ENCODE peak calls at places on chromosomes 7 and 10, in ten cellular contexts. One of them, this sample, is unnamed.

GRCh38 chr10:68471063-68471585 is 649 bp downstream of the DNA2 start:
- DNase-seq in EL: peak
- DNase-seq in AG20443: no peak
- DNase-seq in left ventricle myocardium inferior: no peak
- DNase-seq in PC-3: peak
- DNase-seq in naive thymus-derived CD4-positive, alpha-beta T cell: no peak
- DNase-seq in SK-N-MC: no peak
- DNase-seq in cerebellar cortex: no peak
- DNase-seq in HAP-1: no peak
- DNase-seq in KG1: peak
- DNase-seq in this sample: no peak

GRCh38 chr10:58209669-58210068 is 58.0 kb downstream of the IPMK start:
- DNase-seq in EL: peak
- DNase-seq in AG20443: no peak
- DNase-seq in left ventricle myocardium inferior: peak
- DNase-seq in KG1: no peak
- DNase-seq in HAP-1: no peak
- DNase-seq in PC-3: no peak
- DNase-seq in cerebellar cortex: no peak
- DNase-seq in naive thymus-derived CD4-positive, alpha-beta T cell: no peak
- DNase-seq in SK-N-MC: no peak
- DNase-seq in this sample: no peak

GRCh38 chr10:96831867-96832720 is at the start of gene LCOR:
- DNase-seq in left ventricle myocardium inferior: peak
- DNase-seq in EL: peak
- DNase-seq in cerebellar cortex: peak
- DNase-seq in AG20443: peak
- DNase-seq in SK-N-MC: no peak
- DNase-seq in HAP-1: peak
- DNase-seq in PC-3: peak
- DNase-seq in naive thymus-derived CD4-positive, alpha-beta T cell: peak
- DNase-seq in KG1: peak
- DNase-seq in this sample: peak

GRCh38 chr7:151624246-151624928 is 104.7 kb upstream of the RHEB start:
- DNase-seq in left ventricle myocardium inferior: no peak
- DNase-seq in AG20443: no peak
- DNase-seq in naive thymus-derived CD4-positive, alpha-beta T cell: no peak
- DNase-seq in KG1: no peak
- DNase-seq in EL: no peak
- DNase-seq in cerebellar cortex: no peak
- DNase-seq in SK-N-MC: no peak
- DNase-seq in PC-3: no peak
- DNase-seq in HAP-1: no peak
- DNase-seq in this sample: no peak

GRCh38 chr7:103632972-103633371 is 187.0 kb upstream of the SLC26A5 start:
- DNase-seq in left ventricle myocardium inferior: no peak
- DNase-seq in HAP-1: no peak
- DNase-seq in EL: peak
- DNase-seq in KG1: no peak
- DNase-seq in PC-3: peak
- DNase-seq in AG20443: no peak
- DNase-seq in naive thymus-derived CD4-positive, alpha-beta T cell: no peak
- DNase-seq in cerebellar cortex: no peak
- DNase-seq in SK-N-MC: no peak
- DNase-seq in this sample: no peak

GRCh38 chr7:11170160-11170559 is 196.5 kb downstream of the PHF14 start:
- DNase-seq in HAP-1: no peak
- DNase-seq in SK-N-MC: peak
- DNase-seq in KG1: no peak
- DNase-seq in left ventricle myocardium inferior: no peak
- DNase-seq in naive thymus-derived CD4-positive, alpha-beta T cell: no peak
- DNase-seq in PC-3: no peak
- DNase-seq in AG20443: no peak
- DNase-seq in EL: no peak
- DNase-seq in cerebellar cortex: peak
- DNase-seq in this sample: no peak

GRCh38 chr10:133318494-133319127 is 9.9 kb downstream of the ZNF511 start:
- DNase-seq in PC-3: peak
- DNase-seq in AG20443: peak
- DNase-seq in left ventricle myocardium inferior: peak
- DNase-seq in cerebellar cortex: peak
- DNase-seq in KG1: peak
- DNase-seq in EL: peak
- DNase-seq in HAP-1: peak
- DNase-seq in SK-N-MC: no peak
- DNase-seq in naive thymus-derived CD4-positive, alpha-beta T cell: peak
- DNase-seq in this sample: no peak

GRCh38 chr10:84135836-84136235 is 3.5 kb upstream of the GHITM start:
- DNase-seq in naive thymus-derived CD4-positive, alpha-beta T cell: no peak
- DNase-seq in KG1: no peak
- DNase-seq in AG20443: no peak
- DNase-seq in EL: no peak
- DNase-seq in SK-N-MC: no peak
- DNase-seq in left ventricle myocardium inferior: no peak
- DNase-seq in cerebellar cortex: no peak
- DNase-seq in PC-3: peak
- DNase-seq in HAP-1: peak
- DNase-seq in this sample: no peak

GRCh38 chr10:96670786-96671185 is 49.5 kb downstream of the PIK3AP1 start:
- DNase-seq in PC-3: peak
- DNase-seq in HAP-1: no peak
- DNase-seq in naive thymus-derived CD4-positive, alpha-beta T cell: no peak
- DNase-seq in cerebellar cortex: no peak
- DNase-seq in AG20443: no peak
- DNase-seq in EL: no peak
- DNase-seq in left ventricle myocardium inferior: no peak
- DNase-seq in KG1: no peak
- DNase-seq in SK-N-MC: no peak
- DNase-seq in this sample: no peak

GRCh38 chr10:94902570-94902969 is 35.9 kb upstream of the CYP2C9 start:
- DNase-seq in AG20443: no peak
- DNase-seq in HAP-1: no peak
- DNase-seq in SK-N-MC: no peak
- DNase-seq in naive thymus-derived CD4-positive, alpha-beta T cell: no peak
- DNase-seq in cerebellar cortex: no peak
- DNase-seq in left ventricle myocardium inferior: no peak
- DNase-seq in KG1: no peak
- DNase-seq in PC-3: no peak
- DNase-seq in EL: no peak
- DNase-seq in this sample: no peak

GRCh38 chr10:30384791-30385201 is 35.7 kb upstream of the MTPAP start:
- DNase-seq in EL: peak
- DNase-seq in SK-N-MC: no peak
- DNase-seq in left ventricle myocardium inferior: no peak
- DNase-seq in naive thymus-derived CD4-positive, alpha-beta T cell: no peak
- DNase-seq in AG20443: peak
- DNase-seq in KG1: no peak
- DNase-seq in HAP-1: peak
- DNase-seq in PC-3: peak
- DNase-seq in cerebellar cortex: peak
- DNase-seq in this sample: no peak

GRCh38 chr10:103967433-103968142 is 648 bp downstream of the SLK start:
- DNase-seq in SK-N-MC: no peak
- DNase-seq in HAP-1: peak
- DNase-seq in naive thymus-derived CD4-positive, alpha-beta T cell: peak
- DNase-seq in AG20443: peak
- DNase-seq in cerebellar cortex: peak
- DNase-seq in KG1: no peak
- DNase-seq in left ventricle myocardium inferior: no peak
- DNase-seq in EL: peak
- DNase-seq in PC-3: peak
- DNase-seq in this sample: peak

GRCh38 chr10:96072673-96073072 is 29.3 kb downstream of the CCNJ start:
- DNase-seq in SK-N-MC: no peak
- DNase-seq in PC-3: no peak
- DNase-seq in left ventricle myocardium inferior: no peak
- DNase-seq in EL: peak
- DNase-seq in KG1: no peak
- DNase-seq in HAP-1: no peak
- DNase-seq in cerebellar cortex: no peak
- DNase-seq in naive thymus-derived CD4-positive, alpha-beta T cell: no peak
- DNase-seq in AG20443: no peak
- DNase-seq in this sample: no peak

GRCh38 chr7:44323381-44324203 is 1.8 kb downstream of the CAMK2B start:
- DNase-seq in naive thymus-derived CD4-positive, alpha-beta T cell: no peak
- DNase-seq in EL: no peak
- DNase-seq in KG1: no peak
- DNase-seq in AG20443: no peak
- DNase-seq in cerebellar cortex: peak
- DNase-seq in SK-N-MC: no peak
- DNase-seq in PC-3: no peak
- DNase-seq in HAP-1: no peak
- DNase-seq in left ventricle myocardium inferior: no peak
- DNase-seq in this sample: no peak

GRCh38 chr7:29038463-29038862 is 80.3 kb upstream of the TRIL start:
- DNase-seq in SK-N-MC: no peak
- DNase-seq in HAP-1: no peak
- DNase-seq in EL: peak
- DNase-seq in AG20443: no peak
- DNase-seq in left ventricle myocardium inferior: no peak
- DNase-seq in cerebellar cortex: no peak
- DNase-seq in KG1: no peak
- DNase-seq in PC-3: peak
- DNase-seq in naive thymus-derived CD4-positive, alpha-beta T cell: no peak
- DNase-seq in this sample: no peak

GRCh38 chr7:133258174-133258573 is 5.3 kb downstream of the EXOC4 start:
- DNase-seq in naive thymus-derived CD4-positive, alpha-beta T cell: no peak
- DNase-seq in EL: no peak
- DNase-seq in left ventricle myocardium inferior: no peak
- DNase-seq in PC-3: no peak
- DNase-seq in HAP-1: no peak
- DNase-seq in SK-N-MC: no peak
- DNase-seq in KG1: no peak
- DNase-seq in AG20443: no peak
- DNase-seq in cerebellar cortex: no peak
- DNase-seq in this sample: no peak

GRCh38 chr10:3668276-3668960 is 116.6 kb downstream of the KLF6 start:
- DNase-seq in cerebellar cortex: no peak
- DNase-seq in left ventricle myocardium inferior: no peak
- DNase-seq in HAP-1: no peak
- DNase-seq in EL: peak
- DNase-seq in KG1: no peak
- DNase-seq in PC-3: no peak
- DNase-seq in naive thymus-derived CD4-positive, alpha-beta T cell: peak
- DNase-seq in SK-N-MC: no peak
- DNase-seq in AG20443: no peak
- DNase-seq in this sample: peak

GRCh38 chr10:6574777-6575176 is 5.3 kb downstream of the PRKCQ start:
- DNase-seq in cerebellar cortex: no peak
- DNase-seq in KG1: no peak
- DNase-seq in left ventricle myocardium inferior: no peak
- DNase-seq in naive thymus-derived CD4-positive, alpha-beta T cell: no peak
- DNase-seq in HAP-1: no peak
- DNase-seq in AG20443: no peak
- DNase-seq in EL: no peak
- DNase-seq in PC-3: no peak
- DNase-seq in SK-N-MC: no peak
- DNase-seq in this sample: no peak

GRCh38 chr10:61612009-61612408 is 50.7 kb upstream of the CABCOCO1 start:
- DNase-seq in left ventricle myocardium inferior: no peak
- DNase-seq in naive thymus-derived CD4-positive, alpha-beta T cell: no peak
- DNase-seq in AG20443: no peak
- DNase-seq in KG1: no peak
- DNase-seq in SK-N-MC: no peak
- DNase-seq in EL: no peak
- DNase-seq in cerebellar cortex: no peak
- DNase-seq in PC-3: no peak
- DNase-seq in HAP-1: no peak
- DNase-seq in this sample: peak

GRCh38 chr10:13649844-13650520 is 63.2 kb downstream of the PRPF18 start:
- DNase-seq in SK-N-MC: no peak
- DNase-seq in HAP-1: no peak
- DNase-seq in EL: no peak
- DNase-seq in left ventricle myocardium inferior: no peak
- DNase-seq in AG20443: no peak
- DNase-seq in PC-3: no peak
- DNase-seq in KG1: no peak
- DNase-seq in cerebellar cortex: no peak
- DNase-seq in naive thymus-derived CD4-positive, alpha-beta T cell: no peak
- DNase-seq in this sample: no peak

GRCh38 chr10:3893904-3894563 is 109.0 kb upstream of the KLF6 start:
- DNase-seq in EL: no peak
- DNase-seq in naive thymus-derived CD4-positive, alpha-beta T cell: no peak
- DNase-seq in KG1: no peak
- DNase-seq in HAP-1: no peak
- DNase-seq in left ventricle myocardium inferior: no peak
- DNase-seq in PC-3: no peak
- DNase-seq in SK-N-MC: no peak
- DNase-seq in AG20443: no peak
- DNase-seq in cerebellar cortex: no peak
- DNase-seq in this sample: no peak

GRCh38 chr10:123913688-123914268 is 22.2 kb upstream of the CPXM2 start:
- DNase-seq in EL: peak
- DNase-seq in KG1: peak
- DNase-seq in HAP-1: no peak
- DNase-seq in PC-3: no peak
- DNase-seq in SK-N-MC: no peak
- DNase-seq in AG20443: no peak
- DNase-seq in cerebellar cortex: no peak
- DNase-seq in left ventricle myocardium inferior: no peak
- DNase-seq in naive thymus-derived CD4-positive, alpha-beta T cell: no peak
- DNase-seq in this sample: no peak

GRCh38 chr10:122149138-122149606 is 121.9 kb upstream of the BTBD16 start:
- DNase-seq in AG20443: peak
- DNase-seq in PC-3: no peak
- DNase-seq in EL: no peak
- DNase-seq in cerebellar cortex: no peak
- DNase-seq in SK-N-MC: no peak
- DNase-seq in HAP-1: no peak
- DNase-seq in KG1: no peak
- DNase-seq in left ventricle myocardium inferior: peak
- DNase-seq in naive thymus-derived CD4-positive, alpha-beta T cell: no peak
- DNase-seq in this sample: no peak

GRCh38 chr7:137928626-137929025 is 73.3 kb downstream of the CREB3L2 start:
- DNase-seq in HAP-1: no peak
- DNase-seq in cerebellar cortex: no peak
- DNase-seq in KG1: no peak
- DNase-seq in SK-N-MC: no peak
- DNase-seq in left ventricle myocardium inferior: no peak
- DNase-seq in PC-3: no peak
- DNase-seq in EL: no peak
- DNase-seq in naive thymus-derived CD4-positive, alpha-beta T cell: no peak
- DNase-seq in AG20443: no peak
- DNase-seq in this sample: no peak

GRCh38 chr10:3886666-3887251 is 101.8 kb upstream of the KLF6 start:
- DNase-seq in AG20443: peak
- DNase-seq in HAP-1: no peak
- DNase-seq in PC-3: peak
- DNase-seq in EL: peak
- DNase-seq in left ventricle myocardium inferior: no peak
- DNase-seq in naive thymus-derived CD4-positive, alpha-beta T cell: no peak
- DNase-seq in SK-N-MC: no peak
- DNase-seq in cerebellar cortex: peak
- DNase-seq in KG1: no peak
- DNase-seq in this sample: no peak

GRCh38 chr10:33238643-33239042 is 95.8 kb downstream of the NRP1 start:
- DNase-seq in naive thymus-derived CD4-positive, alpha-beta T cell: no peak
- DNase-seq in HAP-1: no peak
- DNase-seq in SK-N-MC: no peak
- DNase-seq in AG20443: peak
- DNase-seq in KG1: no peak
- DNase-seq in PC-3: peak
- DNase-seq in cerebellar cortex: no peak
- DNase-seq in EL: peak
- DNase-seq in left ventricle myocardium inferior: no peak
- DNase-seq in this sample: no peak

GRCh38 chr10:89478739-89479116 is 56.7 kb downstream of the SLC16A12 start:
- DNase-seq in EL: no peak
- DNase-seq in SK-N-MC: no peak
- DNase-seq in cerebellar cortex: no peak
- DNase-seq in HAP-1: no peak
- DNase-seq in KG1: no peak
- DNase-seq in naive thymus-derived CD4-positive, alpha-beta T cell: no peak
- DNase-seq in PC-3: no peak
- DNase-seq in left ventricle myocardium inferior: no peak
- DNase-seq in AG20443: peak
- DNase-seq in this sample: no peak

GRCh38 chr7:55540226-55540858 is 32.0 kb downstream of the VOPP1 start:
- DNase-seq in PC-3: no peak
- DNase-seq in HAP-1: no peak
- DNase-seq in SK-N-MC: no peak
- DNase-seq in KG1: no peak
- DNase-seq in naive thymus-derived CD4-positive, alpha-beta T cell: no peak
- DNase-seq in EL: no peak
- DNase-seq in left ventricle myocardium inferior: no peak
- DNase-seq in AG20443: no peak
- DNase-seq in cerebellar cortex: no peak
- DNase-seq in this sample: no peak